ENCODE peak calls at places on chromosome 2, in four cellular contexts. U is A549, Y is K562, C is IMR-90. F is an unnamed sample.

GRCh38 chr2:199410130-199410529 is 47.6 kb downstream of the SATB2 start:
- DNase-seq in Y (no peak), C (peak), U (no peak), F (no peak)

GRCh38 chr2:12501469-12502147 is 215.1 kb upstream of the TRIB2 start:
- DNase-seq in U (no peak), C (peak), Y (no peak), F (no peak)

GRCh38 chr2:112777036-112777435 is 7.3 kb downstream of the IL1A start:
- DNase-seq in C (no peak), Y (no peak), U (no peak), F (no peak)

GRCh38 chr2:195898505-195898904 is 170.1 kb downstream of the DNAH7 start:
- DNase-seq in C (peak), U (no peak), Y (peak), F (peak)

GRCh38 chr2:54446625-54447024 is 9.5 kb upstream of the SPTBN1 start:
- DNase-seq in U (no peak), C (no peak), Y (no peak), F (no peak)

GRCh38 chr2:12716250-12717190 is at the start of gene TRIB2:
- DNase-seq in C (peak), Y (peak), U (peak), F (peak)

GRCh38 chr2:229083606-229084349 is 187.3 kb downstream of the PID1 start:
- DNase-seq in C (no peak), Y (no peak), U (no peak), F (no peak)

GRCh38 chr2:28698545-28698944 is 53.1 kb upstream of the PPP1CB start:
- DNase-seq in Y (no peak), C (no peak), U (no peak), F (no peak)

GRCh38 chr2:40274284-40274683 is 177.6 kb downstream of the SLC8A1 start:
- DNase-seq in U (no peak), Y (no peak), C (no peak), F (no peak)

GRCh38 chr2:191894681-191895147 is 47.8 kb upstream of the CAVIN2 start:
- DNase-seq in C (peak), Y (no peak), U (peak), F (no peak)

GRCh38 chr2:135925571-135925970 is 49.3 kb upstream of the MCM6 start:
- DNase-seq in Y (no peak), U (no peak), C (peak), F (no peak)

GRCh38 chr2:48113767-48114166 is 207.5 kb upstream of the FBXO11 start:
- DNase-seq in U (no peak), Y (no peak), C (no peak), F (no peak)

GRCh38 chr2:236566596-236566995 is 3.0 kb upstream of the ACKR3 start:
- DNase-seq in C (no peak), Y (no peak), U (no peak), F (no peak)

GRCh38 chr2:151826737-151827157 is 1.5 kb downstream of the ARL5A start:
- DNase-seq in C (peak), U (peak), Y (peak), F (no peak)

GRCh38 chr2:20365249-20365817 is 14.7 kb upstream of the PUM2 start:
- DNase-seq in U (peak), Y (no peak), C (peak), F (no peak)

GRCh38 chr2:120278901-120279300 is 26.2 kb downstream of the RALB start:
- DNase-seq in C (no peak), U (no peak), Y (no peak), F (no peak)

GRCh38 chr2:9769171-9770005 is 73.9 kb upstream of the TAF1B start:
- DNase-seq in U (no peak), C (peak), Y (peak), F (no peak)

GRCh38 chr2:109382946-109383345 is 230.8 kb downstream of the SEPTIN10 start:
- DNase-seq in U (no peak), C (peak), Y (no peak), F (no peak)

GRCh38 chr2:172106128-172106961 is 3.6 kb upstream of the DLX2 start:
- DNase-seq in Y (peak), U (peak), C (peak), F (no peak)

GRCh38 chr2:117960231-117960630 is 53.6 kb downstream of the CCDC93 start:
- DNase-seq in C (peak), Y (no peak), U (no peak), F (no peak)

GRCh38 chr2:69196327-69197117 is 183.5 kb downstream of the ANTXR1 start:
- DNase-seq in Y (no peak), C (peak), U (peak), F (no peak)

GRCh38 chr2:154243685-154244084 is 372.0 kb downstream of the GALNT13 start:
- DNase-seq in U (no peak), Y (no peak), C (no peak), F (no peak)

GRCh38 chr2:147149589-147150245 is 695.1 kb upstream of the ACVR2A start:
- DNase-seq in U (peak), C (no peak), Y (no peak), F (no peak)

GRCh38 chr2:44342854-44343253 is 18.4 kb downstream of the PREPL start:
- DNase-seq in U (peak), C (peak), Y (no peak), F (peak)

GRCh38 chr2:73210696-73211095 is 3.3 kb upstream of the SMYD5 start:
- DNase-seq in C (no peak), Y (no peak), U (no peak), F (no peak)

GRCh38 chr2:73210019-73210418 is 4.0 kb upstream of the SMYD5 start:
- DNase-seq in Y (peak), U (no peak), C (no peak), F (no peak)

GRCh38 chr2:73214120-73215035 is at the start of gene SMYD5:
- DNase-seq in Y (peak), C (peak), U (peak), F (peak)

GRCh38 chr2:73212448-73213176 is 1.4 kb upstream of the SMYD5 start:
- DNase-seq in U (peak), C (peak), Y (peak), F (peak)

DNA sequence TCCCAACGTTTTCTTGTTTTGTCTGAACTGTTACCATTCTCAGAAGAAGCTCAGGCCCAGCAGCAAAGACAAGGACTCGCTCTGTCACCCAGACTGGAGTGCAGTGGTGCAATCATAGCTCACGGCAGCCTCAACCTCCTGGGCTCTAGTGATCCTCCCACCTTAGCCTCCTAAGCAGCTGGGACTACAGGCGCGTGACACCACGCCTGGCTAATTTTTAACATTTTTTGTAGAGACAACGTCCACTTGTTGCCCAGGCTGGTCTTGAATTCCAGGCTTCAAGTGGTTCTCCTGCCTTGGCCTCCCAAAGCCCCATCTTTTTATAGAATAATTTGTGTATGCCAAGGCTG is 2.0 kb upstream of the SMYD5 start:
- DNase-seq in Y (no peak), U (no peak), C (no peak), F (no peak)
- TF ChIP-seq BHLHE40 in Y (no peak), U (no peak), C (no peak), F (no peak)

DNA sequence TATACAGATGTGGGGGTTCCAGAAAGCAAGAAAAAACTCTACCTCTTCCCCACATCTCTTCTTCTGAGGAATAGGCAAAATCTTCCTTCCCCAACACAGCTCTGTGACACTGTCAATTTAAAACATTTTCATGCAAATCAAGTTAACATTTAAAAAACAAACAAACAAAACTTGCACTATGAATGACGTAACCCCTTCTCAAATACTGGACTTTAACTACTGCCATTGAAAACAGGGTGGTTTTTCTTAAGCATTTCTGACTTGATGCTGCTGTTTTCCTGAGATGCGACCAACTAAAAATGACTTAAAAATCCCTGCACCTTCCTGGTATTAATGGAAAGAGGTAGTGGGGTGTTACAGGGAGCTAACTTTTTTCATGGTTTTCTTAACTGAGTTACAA is 915.3 kb downstream of the NRXN1 start:
- DNase-seq in Y (no peak), U (no peak), C (no peak), F (no peak)
- TF ChIP-seq BHLHE40 in Y (no peak), U (no peak), C (no peak), F (no peak)

GRCh38 chr2:80322337-80322920 is 17.9 kb upstream of the LRRTM1 start:
- DNase-seq in U (no peak), C (no peak), Y (no peak), F (no peak)
- TF ChIP-seq BHLHE40 in U (no peak), C (no peak), Y (no peak), F (no peak)

GRCh38 chr2:186348200-186348599 is 137.9 kb upstream of the ZC3H15 start:
- DNase-seq in Y (no peak), U (no peak), C (no peak), F (no peak)
- TF ChIP-seq BHLHE40 in Y (no peak), U (no peak), C (no peak), F (no peak)

GRCh38 chr2:15399241-15399640 is 161.9 kb downstream of the NBAS start:
- DNase-seq in U (no peak), Y (no peak), C (no peak), F (no peak)

DNA sequence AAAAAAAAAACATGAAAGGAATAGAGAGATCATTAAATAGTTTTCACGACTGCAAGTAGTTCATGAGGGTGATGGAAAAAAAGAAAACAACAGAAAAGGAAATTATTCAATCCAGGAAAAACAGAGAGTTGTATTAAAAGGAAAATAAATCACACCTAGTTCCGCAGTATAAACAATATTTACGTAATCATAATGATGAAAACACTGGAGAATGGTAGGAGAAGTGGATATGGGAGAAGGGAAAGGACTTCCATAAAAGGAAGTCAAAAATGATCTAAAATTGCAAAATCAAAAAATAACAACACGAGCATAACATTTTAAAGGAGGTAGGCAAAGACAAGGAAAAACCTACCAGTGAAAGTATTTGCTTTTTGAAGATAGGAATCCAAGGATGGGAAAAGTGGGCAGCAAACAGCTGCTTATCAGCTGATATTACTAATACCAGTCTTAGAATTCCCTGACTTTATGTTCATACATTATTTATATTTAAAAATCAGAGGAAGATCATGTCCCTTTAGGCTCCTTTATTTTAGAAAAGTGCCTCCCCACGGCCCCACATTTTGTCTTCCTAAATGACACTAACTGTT is 160.8 kb downstream of the NBAS start:
- DNase-seq in U (no peak), Y (no peak), C (no peak), F (no peak)
- TF ChIP-seq BHLHE40 in U (no peak), Y (no peak), C (no peak), F (no peak)

GRCh38 chr2:1823187-1824169 is 79.2 kb upstream of the PXDN start:
- DNase-seq in U (no peak), Y (no peak), C (no peak), F (peak)
- TF ChIP-seq BHLHE40 in U (no peak), Y (no peak), C (no peak), F (no peak)

GRCh38 chr2:198297350-198297749 is 493.0 kb downstream of the PLCL1 start:
- DNase-seq in Y (no peak), U (no peak), C (no peak), F (no peak)

GRCh38 chr2:198293281-198293680 is 488.9 kb downstream of the PLCL1 start:
- DNase-seq in Y (no peak), C (no peak), U (no peak), F (no peak)

DNA sequence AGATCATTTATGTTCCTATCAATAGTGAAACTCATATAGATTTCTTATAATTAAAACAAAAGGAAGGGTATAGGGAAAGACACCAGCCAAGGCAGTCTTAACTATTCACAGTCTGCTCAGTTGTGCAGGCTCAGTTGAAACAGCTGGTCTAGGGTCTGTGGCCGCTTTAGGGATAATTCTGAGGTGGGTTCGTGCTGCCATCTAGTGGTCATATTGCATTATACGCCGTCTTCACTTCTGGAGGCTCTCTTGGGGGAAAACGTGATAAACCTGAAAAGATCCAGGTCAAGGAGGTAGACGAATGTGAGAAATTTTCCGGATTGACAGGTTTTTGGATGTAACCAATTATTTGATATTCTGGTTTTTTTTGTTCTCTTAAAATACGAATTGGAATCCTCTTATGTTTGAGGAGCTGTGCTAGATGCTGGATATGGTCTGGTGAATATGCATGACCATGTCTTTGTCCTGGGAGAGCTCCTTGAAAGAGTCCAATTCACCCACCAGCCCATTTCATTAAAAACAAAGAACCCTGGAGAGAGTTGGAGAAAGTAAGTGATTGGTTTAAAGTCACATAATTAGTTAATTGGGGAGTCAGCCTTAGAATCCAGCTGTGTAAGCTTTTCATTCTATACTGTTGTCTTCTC is 492.4 kb downstream of the PLCL1 start:
- DNase-seq in Y (peak), C (peak), U (peak), F (peak)
- TF ChIP-seq BHLHE40 in Y (no peak), C (no peak), U (no peak), F (no peak)

DNA sequence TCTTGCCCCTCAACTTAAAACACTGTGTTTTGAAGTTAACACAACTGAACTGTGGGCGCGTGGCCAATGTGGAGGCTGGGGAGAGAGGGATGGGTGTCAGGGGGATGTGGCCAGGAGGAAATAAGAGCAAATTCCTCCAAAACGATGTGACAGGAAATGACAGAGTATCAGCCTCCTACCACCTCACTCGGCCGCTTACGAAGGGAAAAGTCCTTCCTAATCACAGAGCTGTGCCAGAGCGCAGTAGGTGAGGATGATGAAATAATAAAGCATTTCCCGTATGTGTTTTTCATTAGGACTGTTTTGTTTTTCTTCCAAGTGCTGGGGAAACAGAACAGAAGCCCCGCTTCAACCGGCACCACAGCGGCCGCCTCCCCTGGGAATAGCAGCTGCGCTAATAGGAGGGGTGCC is 440.3 kb downstream of the MTX2 start:
- DNase-seq in U (no peak), Y (no peak), C (no peak), F (no peak)
- TF ChIP-seq BHLHE40 in U (no peak), Y (no peak), C (no peak), F (no peak)

DNA sequence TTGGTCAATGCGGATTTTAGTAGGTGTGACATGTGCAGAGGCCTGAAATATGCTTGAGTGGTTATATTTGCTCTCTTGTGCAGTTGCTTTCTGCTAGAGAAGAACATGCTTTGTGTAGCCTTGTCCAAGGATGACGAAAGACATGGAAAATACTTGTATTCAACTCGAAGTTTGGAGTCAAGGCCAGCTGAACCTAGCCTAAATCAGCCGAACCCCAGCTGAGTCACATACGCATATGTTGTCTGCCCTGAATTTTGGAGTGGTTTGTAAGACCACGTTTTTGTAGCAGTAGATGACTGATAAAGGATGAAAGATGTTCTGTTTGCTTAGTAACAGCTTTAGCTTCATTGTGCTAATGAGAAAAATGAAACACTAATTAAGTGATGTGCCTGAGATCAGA is 22.5 kb upstream of the SPAG16 start:
- DNase-seq in C (no peak), Y (no peak), U (no peak), F (no peak)
- TF ChIP-seq BHLHE40 in C (no peak), Y (no peak), U (no peak), F (no peak)